ENCODE peak calls at places on chromosome 7, in five cellular contexts. J, M, Y, L and P are unnamed samples.

GRCh38 chr7:44891791-44892190 is 6.5 kb upstream of the PURB start:
- DNase-seq in J (no peak), M (no peak), Y (no peak), L (no peak), P (peak)

GRCh38 chr7:97971120-97971989 is 18.6 kb downstream of the OCM2 start:
- DNase-seq in J (peak), M (no peak), Y (no peak), L (no peak), P (peak)

GRCh38 chr7:6359742-6360141 is 87.3 kb upstream of the CYTH3 start:
- DNase-seq in J (no peak), M (no peak), Y (no peak), L (no peak), P (no peak)

GRCh38 chr7:144109283-144109682 is at the start of gene OR2A2:
- DNase-seq in J (no peak), M (no peak), Y (no peak), L (no peak), P (no peak)

GRCh38 chr7:84277628-84278224 is 83.1 kb upstream of the SEMA3A start:
- DNase-seq in J (peak), M (peak), Y (no peak), L (peak), P (no peak)

GRCh38 chr7:155122831-155123230 is 52.7 kb downstream of the HTR5A start:
- DNase-seq in J (no peak), M (no peak), Y (no peak), L (no peak), P (no peak)

GRCh38 chr7:47314728-47315601 is 266.9 kb downstream of the TNS3 start:
- DNase-seq in J (peak), M (no peak), Y (peak), L (no peak), P (no peak)

GRCh38 chr7:39741942-39742623 is 118.7 kb downstream of the RALA start:
- DNase-seq in J (peak), M (peak), Y (no peak), L (peak), P (peak)

GRCh38 chr7:148299335-148299734 is 291.2 kb upstream of the C7orf33 start:
- DNase-seq in J (no peak), M (no peak), Y (no peak), L (no peak), P (peak)

GRCh38 chr7:26487780-26488535 is 196.3 kb downstream of the SNX10 start:
- DNase-seq in J (no peak), M (no peak), Y (no peak), L (no peak), P (no peak)

GRCh38 chr7:45053401-45053800 is 35.4 kb downstream of the NACAD start:
- DNase-seq in J (no peak), M (no peak), Y (no peak), L (no peak), P (no peak)

GRCh38 chr7:67758551-67758950 is 761.9 kb downstream of the TYW1 start:
- DNase-seq in J (no peak), M (no peak), Y (no peak), L (no peak), P (no peak)

GRCh38 chr7:88927-89921 is 103.1 kb upstream of the FAM20C start:
- DNase-seq in J (peak), M (no peak), Y (peak), L (no peak), P (peak)

GRCh38 chr7:106657085-106657991 is 3.6 kb downstream of the CCDC71L start:
- DNase-seq in J (peak), M (no peak), Y (no peak), L (no peak), P (no peak)

GRCh38 chr7:139548302-139549028 is 25.0 kb downstream of the CLEC2L start:
- DNase-seq in J (no peak), M (no peak), Y (no peak), L (no peak), P (no peak)

GRCh38 chr7:151696738-151697514 is 177.2 kb upstream of the RHEB start:
- DNase-seq in J (no peak), M (peak), Y (peak), L (peak), P (peak)

GRCh38 chr7:74404741-74405140 is 49.0 kb upstream of the GTF2IRD1 start:
- DNase-seq in J (no peak), M (no peak), Y (no peak), L (no peak), P (no peak)

GRCh38 chr7:5578441-5579024 is 154.9 kb upstream of the TNRC18 start:
- DNase-seq in J (no peak), M (no peak), Y (no peak), L (no peak), P (no peak)

GRCh38 chr7:73851410-73852338 is 9.3 kb upstream of the TMEM270 start:
- DNase-seq in J (peak), M (no peak), Y (no peak), L (no peak), P (peak)

GRCh38 chr7:16929146-16929762 is 47.5 kb upstream of the AGR3 start:
- DNase-seq in J (no peak), M (no peak), Y (no peak), L (no peak), P (no peak)

DNA sequence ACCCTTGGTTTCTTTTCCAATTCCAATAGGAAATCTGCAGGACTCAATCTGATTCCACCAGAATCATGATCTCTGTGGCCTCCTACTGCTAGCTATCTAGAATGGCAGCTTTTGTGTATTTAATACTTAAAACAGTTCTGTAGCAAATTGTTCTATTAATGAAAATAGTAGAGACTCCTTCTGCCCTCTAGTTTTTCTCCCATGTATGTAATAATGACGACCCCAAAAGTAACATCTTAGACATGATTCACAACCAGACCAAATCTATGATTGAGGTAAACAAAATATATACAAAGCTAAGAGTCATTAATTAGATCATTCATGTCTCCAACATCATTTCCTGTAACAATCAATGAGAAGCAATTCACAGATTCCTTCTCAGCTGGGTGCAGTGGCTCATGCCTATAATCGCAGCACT is 259.1 kb upstream of the MKLN1 start:
- DNase-seq in J (peak), M (no peak), Y (no peak), L (no peak), P (no peak)
- TF ChIP-seq CTCF in J (peak), M (no peak), Y (peak), L (peak), P (no peak)

DNA sequence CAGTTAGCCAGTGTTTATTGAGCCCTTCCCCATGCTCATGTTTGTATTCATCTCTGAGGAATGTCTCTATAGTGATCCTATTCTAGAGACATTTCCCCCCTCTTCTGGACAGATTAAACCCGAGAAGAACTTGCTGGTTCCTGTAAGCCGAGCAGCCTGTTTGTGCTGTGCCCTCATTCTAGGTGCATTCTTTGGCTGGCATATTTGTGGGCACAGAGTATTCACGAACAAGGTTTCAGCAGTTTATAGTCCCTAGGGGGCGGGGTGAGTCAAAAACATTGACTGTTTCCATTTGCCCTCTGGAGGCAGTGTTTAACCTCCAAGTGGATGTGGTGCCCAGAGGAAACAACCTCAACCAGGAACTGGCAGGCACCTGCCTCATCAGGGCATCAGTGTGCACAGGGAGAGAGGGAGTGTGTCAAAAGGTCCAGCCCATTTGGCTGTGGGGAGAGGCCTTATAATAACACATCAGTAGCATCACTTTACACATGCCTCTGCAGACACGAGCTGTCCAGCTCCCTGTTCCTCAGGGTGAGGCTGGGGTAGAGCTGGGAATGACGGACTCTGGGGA is 273.3 kb upstream of the LRGUK start:
- DNase-seq in J (peak), M (peak), Y (no peak), L (peak), P (peak)
- TF ChIP-seq CTCF in J (peak), M (peak), Y (peak), L (peak), P (peak)

DNA sequence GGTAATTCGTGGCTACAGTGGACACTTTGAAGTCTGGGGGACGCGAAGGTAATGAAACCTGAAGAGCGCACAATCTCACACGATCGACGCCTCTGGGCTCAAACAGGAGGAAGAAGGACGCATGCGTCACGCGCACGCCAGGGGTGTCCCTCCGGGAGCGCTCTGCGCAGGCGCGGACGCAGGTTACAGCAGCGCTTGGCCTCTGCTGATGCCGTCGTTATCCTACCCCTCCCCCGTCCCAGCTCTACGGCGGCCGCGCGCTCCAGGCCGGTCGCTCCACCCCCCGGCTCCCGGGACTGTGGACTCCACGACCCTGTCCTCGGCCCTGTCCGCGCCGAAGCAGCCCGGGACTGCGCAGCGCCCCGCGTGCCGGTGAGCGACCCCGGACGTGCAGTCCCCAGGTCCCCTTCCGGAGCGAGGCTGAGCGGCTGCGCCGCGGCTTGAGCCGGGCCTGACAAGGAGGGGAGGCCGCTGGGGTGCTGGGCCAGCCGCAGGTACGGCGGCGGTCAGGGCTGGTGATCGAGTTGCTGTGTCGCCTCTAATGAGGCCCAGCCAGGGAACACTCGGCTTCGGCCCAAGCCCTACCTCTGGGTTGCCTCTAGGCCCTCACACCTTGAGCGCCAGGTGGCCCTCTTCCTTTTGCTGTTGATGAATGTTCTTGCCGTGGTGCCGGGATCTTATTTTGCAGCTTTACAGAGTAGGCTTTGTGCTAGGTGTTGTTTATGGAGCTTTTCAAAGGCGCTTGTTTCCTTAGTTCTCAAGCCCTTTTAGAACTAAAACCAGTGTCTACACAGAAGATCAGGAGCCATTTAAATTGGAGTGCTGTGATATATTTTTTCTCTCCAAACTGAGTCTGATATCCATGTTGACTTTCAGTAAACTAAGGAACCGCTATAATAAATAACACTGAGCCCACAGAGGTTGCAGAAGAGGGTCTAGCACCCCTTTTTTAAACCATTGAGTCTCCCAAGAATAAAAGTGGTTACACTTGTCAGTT is at the start of gene TMEM106B:
- DNase-seq in J (peak), M (peak), Y (peak), L (peak), P (peak)
- TF ChIP-seq CTCF in J (peak), M (no peak), Y (no peak), L (peak), P (no peak)

GRCh38 chr7:30159698-30160143 is 24.9 kb downstream of the MTURN start:
- DNase-seq in J (peak), M (no peak), Y (no peak), L (no peak), P (peak)
- TF ChIP-seq CTCF in J (peak), M (no peak), Y (no peak), L (peak), P (no peak)